ENCODE peak calls at places on chromosomes 3 and 15, in ten cellular contexts. O is thoracic aorta; L is activated T-helper 2 cell treated with anti-CD3 and anti-CD28 coated beads, Interferon-gamma antibody, Interleukin-2, Interleukin-4, amounts not matched to agents 10 μg/mL and 5 μg/mL and 100 μg/mL, durations not matched to agents 14 hours and 24 hours and 36 hours; F is SK-MEL-5; K is A549; U is lower leg skin; I is mesenchymal stem cell; X is IMR-90; C is tibial nerve; P is NCI-H1930. A is an unnamed sample.

GRCh38 chr3:11908981-11909698 is 62.5 kb upstream of the TAMM41 start:
- DNase-seq in O (no peak), L (no peak), F (no peak), K (no peak), U (no peak), I (no peak), X (no peak), C (no peak), P (no peak), A (no peak)

GRCh38 chr15:67792250-67792942 is 32.9 kb upstream of the SKOR1 start:
- DNase-seq in O (no peak), L (no peak), F (no peak), K (no peak), U (no peak), I (no peak), X (no peak), C (no peak), P (no peak), A (peak)

GRCh38 chr3:73765878-73766564 is 141.3 kb upstream of the PDZRN3 start:
- DNase-seq in O (no peak), L (no peak), F (no peak), K (no peak), U (peak), I (no peak), X (no peak), C (no peak), P (no peak), A (no peak)

GRCh38 chr3:13696699-13697098 is 147.8 kb downstream of the FBLN2 start:
- DNase-seq in O (no peak), L (no peak), F (no peak), K (no peak), U (no peak), I (no peak), X (no peak), C (no peak), P (no peak), A (no peak)

GRCh38 chr3:14301558-14301957 is 100.8 kb upstream of the SLC6A6 start:
- DNase-seq in O (no peak), L (no peak), F (peak), K (no peak), U (peak), I (peak), X (peak), C (no peak), P (no peak), A (peak)

GRCh38 chr3:156445117-156445968 is 109.6 kb downstream of the SSR3 start:
- DNase-seq in O (no peak), L (no peak), F (no peak), K (no peak), U (no peak), I (no peak), X (no peak), C (no peak), P (no peak), A (no peak)

GRCh38 chr3:171718493-171719205 is 91.6 kb downstream of the PLD1 start:
- DNase-seq in O (no peak), L (no peak), F (no peak), K (no peak), U (no peak), I (no peak), X (no peak), C (no peak), P (no peak), A (no peak)

GRCh38 chr3:189863031-189863430 is 231.8 kb downstream of the TP63 start:
- DNase-seq in O (no peak), L (no peak), F (no peak), K (peak), U (no peak), I (no peak), X (no peak), C (no peak), P (no peak), A (no peak)

GRCh38 chr3:170961616-170962400 is 53.4 kb upstream of the EIF5A2 start:
- DNase-seq in O (no peak), L (no peak), F (peak), K (peak), U (no peak), I (peak), X (peak), C (no peak), P (no peak), A (peak)

GRCh38 chr15:77419050-77419835 is 661 bp downstream of the PEAK1 start:
- DNase-seq in O (no peak), L (peak), F (no peak), K (peak), U (no peak), I (peak), X (peak), C (no peak), P (no peak), A (peak)

A was measured in iris pigment epithelial cell.